ENCODE peak calls at places on chromosomes 5 and 9, in six cellular contexts. L, P, Q, K, D and H are unnamed samples.

GRCh38 chr5:144237851-144238250 is 67.2 kb downstream of the KCTD16 start:
- DNase-seq in L (no peak), P (no peak), Q (no peak), K (no peak), D (no peak), H (no peak)

GRCh38 chr9:126327750-126328120 is 1.1 kb downstream of the MVB12B start:
- DNase-seq in L (no peak), P (no peak), Q (no peak), K (no peak), D (no peak), H (no peak)

GRCh38 chr5:68673451-68674180 is 420.2 kb upstream of the SLC30A5 start:
- DNase-seq in L (no peak), P (no peak), Q (no peak), K (no peak), D (no peak), H (no peak)

GRCh38 chr5:14410068-14410941 is 171.3 kb upstream of the OTULINL start:
- DNase-seq in L (no peak), P (no peak), Q (no peak), K (no peak), D (no peak), H (no peak)

GRCh38 chr5:143664623-143665022 is 147.3 kb upstream of the HMHB1 start:
- DNase-seq in L (no peak), P (no peak), Q (no peak), K (no peak), D (no peak), H (no peak)

GRCh38 chr9:107480386-107480789 is 9.2 kb downstream of the KLF4 start:
- DNase-seq in L (no peak), P (no peak), Q (peak), K (no peak), D (no peak), H (no peak)

GRCh38 chr9:133356391-133357091 is at the start of the genes SURF1 and SURF2:
- DNase-seq in L (peak), P (peak), Q (peak), K (peak), D (peak), H (peak)

GRCh38 chr9:121718063-121718462 is 66.6 kb downstream of the DAB2IP start:
- DNase-seq in L (peak), P (no peak), Q (no peak), K (no peak), D (no peak), H (no peak)

GRCh38 chr9:136273921-136274785 is 28.5 kb upstream of the QSOX2 start:
- DNase-seq in L (no peak), P (no peak), Q (no peak), K (no peak), D (no peak), H (no peak)

GRCh38 chr5:57383093-57383861 is 99.3 kb downstream of the ACTBL2 start:
- DNase-seq in L (no peak), P (no peak), Q (no peak), K (no peak), D (no peak), H (no peak)

GRCh38 chr9:76161103-76161502 is 233.1 kb downstream of the RFK start:
- DNase-seq in L (no peak), P (no peak), Q (no peak), K (no peak), D (no peak), H (no peak)

GRCh38 chr5:54249210-54250028 is 61.0 kb downstream of the ARL15 start:
- DNase-seq in L (peak), P (peak), Q (peak), K (peak), D (peak), H (peak)

GRCh38 chr5:157816682-157817268 is 42.2 kb downstream of the CLINT1 start:
- DNase-seq in L (no peak), P (no peak), Q (no peak), K (peak), D (no peak), H (no peak)

GRCh38 chr5:128895122-128895521 is 70.2 kb upstream of the SLC27A6 start:
- DNase-seq in L (no peak), P (no peak), Q (no peak), K (no peak), D (no peak), H (no peak)

GRCh38 chr5:56279979-56280378 is 46.8 kb upstream of the ANKRD55 start:
- DNase-seq in L (no peak), P (no peak), Q (peak), K (no peak), D (no peak), H (no peak)

GRCh38 chr5:141747646-141748229 is 65.7 kb upstream of the ARAP3 start:
- DNase-seq in L (no peak), P (peak), Q (no peak), K (no peak), D (peak), H (peak)

GRCh38 chr5:159405611-159406031 is 75.3 kb upstream of the IL12B start:
- DNase-seq in L (no peak), P (peak), Q (no peak), K (peak), D (no peak), H (peak)